ENCODE peak calls at places on chromosomes 1 and 21, in nine cellular contexts. M is dorsolateral prefrontal cortex, D is Right ventricle myocardium inferior, K is iris pigment epithelial cell, E is mesenteric fat pad, O is KBM-7, Q is NCI-H2029, N is NCI-H510A treated with DMSO at 0.1 percent for 48 hours, B is psoas muscle. P is an unnamed sample.

GRCh38 chr1:64223329-64224151 is 20.1 kb downstream of the UBE2U start:
- DNase-seq in M (no peak), D (no peak), K (peak), E (no peak), O (no peak), Q (no peak), N (no peak), B (no peak), P (no peak)

GRCh38 chr1:233368106-233368783 is 40.7 kb downstream of the MAP3K21 start:
- DNase-seq in M (no peak), D (no peak), K (peak), E (no peak), O (no peak), Q (no peak), N (no peak), B (no peak), P (no peak)

GRCh38 chr1:6191968-6192367 is 7.4 kb downstream of the RPL22 start:
- DNase-seq in M (no peak), D (no peak), K (no peak), E (no peak), O (no peak), Q (no peak), N (no peak), B (no peak), P (no peak)

GRCh38 chr1:225253784-225254183 is 174.1 kb downstream of the LBR start:
- DNase-seq in M (no peak), D (no peak), K (peak), E (no peak), O (no peak), Q (no peak), N (no peak), B (no peak), P (no peak)

GRCh38 chr1:223716302-223716862 is 4.0 kb downstream of the CAPN2 start:
- DNase-seq in M (no peak), D (no peak), K (peak), E (no peak), O (peak), Q (no peak), N (no peak), B (no peak), P (no peak)

GRCh38 chr1:160161965-160162705 is 10.7 kb downstream of the ATP1A4 start:
- DNase-seq in M (no peak), D (no peak), K (peak), E (no peak), O (peak), Q (no peak), N (no peak), B (no peak), P (no peak)

GRCh38 chr1:181124206-181124825 is 35.8 kb downstream of the IER5 start:
- DNase-seq in M (no peak), D (no peak), K (no peak), E (no peak), O (peak), Q (no peak), N (no peak), B (no peak), P (no peak)

GRCh38 chr21:15057290-15057689 is 7.5 kb downstream of the NRIP1 start:
- DNase-seq in M (no peak), D (no peak), K (no peak), E (no peak), O (peak), Q (no peak), N (no peak), B (no peak), P (no peak)

GRCh38 chr21:34593423-34593822 is 21.5 kb downstream of the RCAN1 start:
- DNase-seq in M (no peak), D (no peak), K (no peak), E (no peak), O (no peak), Q (peak), N (peak), B (no peak), P (peak)

GRCh38 chr21:43343095-43343991 is 83.6 kb downstream of the SIK1 start:
- DNase-seq in M (no peak), D (no peak), K (no peak), E (no peak), O (no peak), Q (peak), N (peak), B (no peak), P (peak)

GRCh38 chr21:29578306-29578705 is 279.6 kb downstream of the BACH1 start:
- DNase-seq in M (no peak), D (no peak), K (no peak), E (no peak), O (no peak), Q (no peak), N (no peak), B (no peak), P (no peak)

GRCh38 chr1:7046314-7046713 is 261.1 kb downstream of the CAMTA1 start:
- DNase-seq in M (no peak), D (no peak), K (peak), E (no peak), O (peak), Q (no peak), N (no peak), B (no peak), P (peak)

GRCh38 chr21:27026501-27026900 is 59.6 kb upstream of the ADAMTS5 start:
- DNase-seq in M (no peak), D (no peak), K (peak), E (no peak), O (no peak), Q (no peak), N (no peak), B (no peak), P (no peak)

GRCh38 chr1:11725616-11726015 is 10.3 kb upstream of the AGTRAP start:
- DNase-seq in M (no peak), D (no peak), K (no peak), E (no peak), O (no peak), Q (no peak), N (no peak), B (no peak), P (no peak)

GRCh38 chr1:214404154-214404553 is 123.2 kb downstream of the SMYD2 start:
- DNase-seq in M (no peak), D (no peak), K (peak), E (no peak), O (peak), Q (no peak), N (no peak), B (no peak), P (no peak)

GRCh38 chr1:1462318-1462966 is 9.1 kb upstream of the ATAD3B start:
- DNase-seq in M (no peak), D (peak), K (no peak), E (no peak), O (no peak), Q (peak), N (peak), B (no peak), P (no peak)

GRCh38 chr1:76635784-76636183 is 231.5 kb upstream of the ST6GALNAC5 start:
- DNase-seq in M (no peak), D (no peak), K (peak), E (no peak), O (no peak), Q (no peak), N (no peak), B (no peak), P (no peak)

GRCh38 chr1:2468041-2468472 is 8.0 kb upstream of the PLCH2 start:
- DNase-seq in M (no peak), D (no peak), K (no peak), E (no peak), O (peak), Q (no peak), N (no peak), B (no peak), P (no peak)

GRCh38 chr1:88855986-88856385 is 35.4 kb downstream of the GTF2B start:
- DNase-seq in M (no peak), D (no peak), K (peak), E (no peak), O (no peak), Q (no peak), N (no peak), B (no peak), P (no peak)

GRCh38 chr1:89005286-89006151 is 13.1 kb upstream of the KYAT3 start:
- DNase-seq in M (no peak), D (no peak), K (no peak), E (no peak), O (no peak), Q (no peak), N (no peak), B (no peak), P (no peak)

GRCh38 chr1:207981976-207982375 is 71.1 kb upstream of the CD34 start:
- DNase-seq in M (no peak), D (no peak), K (peak), E (no peak), O (peak), Q (no peak), N (no peak), B (no peak), P (peak)

GRCh38 chr21:34909492-34910292 is 139.4 kb downstream of the RUNX1 start:
- DNase-seq in M (no peak), D (no peak), K (no peak), E (no peak), O (peak), Q (no peak), N (no peak), B (no peak), P (peak)

GRCh38 chr1:205118810-205119209 is 3.0 kb downstream of the RBBP5 start:
- DNase-seq in M (no peak), D (no peak), K (no peak), E (no peak), O (no peak), Q (no peak), N (no peak), B (no peak), P (no peak)

GRCh38 chr1:26097696-26098095 is 13.9 kb upstream of the PDIK1L start:
- DNase-seq in M (no peak), D (no peak), K (peak), E (no peak), O (no peak), Q (no peak), N (no peak), B (no peak), P (no peak)

GRCh38 chr1:38758824-38759223 is 100.7 kb downstream of the RRAGC start:
- DNase-seq in M (no peak), D (no peak), K (no peak), E (no peak), O (no peak), Q (peak), N (no peak), B (no peak), P (no peak)

GRCh38 chr1:205056188-205056611 is 13.2 kb downstream of the CNTN2 start:
- DNase-seq in M (no peak), D (no peak), K (no peak), E (no peak), O (no peak), Q (no peak), N (no peak), B (no peak), P (no peak)

GRCh38 chr1:39205102-39205780 is 746 bp downstream of the MACF1 start:
- DNase-seq in M (no peak), D (no peak), K (peak), E (no peak), O (peak), Q (no peak), N (no peak), B (no peak), P (no peak)